ENCODE peak calls at places on chromosome 17, in nine cellular contexts. J is DMS 273 treated with DMSO at 0.1 percent for 48 hours, X is amniotic epithelial cell, Y is skeletal muscle cell, P is T-cell, K is neural progenitor cell, R is amniotic stem cell, B is AG10803, T is head of caudate nucleus. G is an unnamed sample.

GRCh38 chr17:49861150-49861884 is 13.4 kb upstream of the TAC4 start:
- DNase-seq in J (no peak), X (peak; percentile 22), Y (no peak), P (peak; percentile 61), K (peak; percentile 78), R (no peak), B (peak; percentile 31), T (peak; percentile 33), G (peak; percentile 57)

GRCh38 chr17:81967533-81968395 is 6.8 kb upstream of the NOTUM start:
- DNase-seq in J (peak; percentile 61), X (peak; percentile 70), Y (no peak), P (peak; percentile 86), K (peak; percentile 94), R (no peak), B (peak; percentile 71), T (peak; percentile 91), G (peak; percentile 98)

GRCh38 chr17:75785016-75785769 is 587 bp downstream of the UNK start:
- DNase-seq in J (peak; percentile 80), X (peak; percentile 80), Y (no peak), P (no peak), K (peak; percentile 93), R (no peak), B (peak; percentile 91), T (peak; percentile 87), G (no peak)

GRCh38 chr17:5044630-5045029 is 9.4 kb upstream of the SLC52A1 start:
- DNase-seq in J (no peak), X (no peak), Y (no peak), P (no peak), K (no peak), R (no peak), B (no peak), T (no peak), G (no peak)

GRCh38 chr17:20206591-20206990 is 197.4 kb downstream of the SPECC1 start:
- DNase-seq in J (peak; percentile 1), X (peak; percentile 94), Y (no peak), P (no peak), K (no peak), R (no peak), B (peak; percentile 83), T (no peak), G (no peak)

GRCh38 chr17:181213-182163 is at the start of gene DOC2B:
- DNase-seq in J (no peak), X (peak; percentile 35), Y (no peak), P (no peak), K (peak; percentile 83), R (no peak), B (peak; percentile 22), T (peak; percentile 44), G (no peak)

GRCh38 chr17:50452627-50453300 is 15.9 kb downstream of the CHAD start:
- DNase-seq in J (no peak), X (peak; percentile 31), Y (no peak), P (no peak), K (no peak), R (no peak), B (peak; percentile 21), T (no peak), G (no peak)

GRCh38 chr17:15883617-15884111 is 61.3 kb upstream of the ADORA2B start:
- DNase-seq in J (no peak), X (peak; percentile 97), Y (peak; percentile 70), P (no peak), K (no peak), R (no peak), B (peak; percentile 55), T (no peak), G (no peak)